ENCODE peak calls at places on chromosomes 13 and 19, in ten cellular contexts. F is uterus; V is HAP-1; K is skeletal muscle cell; P is CD4-positive, CD25-positive, alpha-beta regulatory T cell; G is lower leg skin; H is upper lobe of right lung; C is fibroblast of pulmonary artery; D is dorsolateral prefrontal cortex; L is mucosa of descending colon. T is an unnamed sample.
A peak's percentile ranks its signal among the peaks of the same experiment; 100 is the strongest.

GRCh38 chr13:108115739-108116138 is 99.6 kb downstream of the LIG4 start:
- DNase-seq in F (no peak), V (no peak), K (no peak), P (no peak), G (no peak), H (no peak), C (no peak), D (no peak), L (no peak), T (no peak)

GRCh38 chr13:26483546-26483945 is 73.9 kb upstream of the WASF3 start:
- DNase-seq in F (no peak), V (no peak), K (no peak), P (no peak), G (no peak), H (no peak), C (no peak), D (no peak), L (no peak), T (no peak)

GRCh38 chr13:101785858-101786257 is 333.4 kb downstream of the ITGBL1 start:
- DNase-seq in F (no peak), V (peak; percentile 7), K (no peak), P (no peak), G (no peak), H (no peak), C (peak; percentile 3), D (no peak), L (no peak), T (peak; percentile 2)

GRCh38 chr19:5091576-5092215 is 122.8 kb downstream of the KDM4B start:
- DNase-seq in F (peak; percentile 50), V (no peak), K (no peak), P (no peak), G (peak; percentile 22), H (no peak), C (no peak), D (no peak), L (no peak), T (no peak)

GRCh38 chr19:10892256-10892655 is 20.9 kb downstream of the CARM1 start:
- DNase-seq in F (no peak), V (no peak), K (no peak), P (no peak), G (no peak), H (no peak), C (no peak), D (no peak), L (no peak), T (no peak)

GRCh38 chr19:44737238-44738160 is 11.0 kb upstream of the BCL3 start:
- DNase-seq in F (no peak), V (no peak), K (peak; percentile 56), P (no peak), G (no peak), H (no peak), C (no peak), D (no peak), L (no peak), T (no peak)

GRCh38 chr13:48624858-48625257 is 28.9 kb upstream of the CYSLTR2 start:
- DNase-seq in F (peak; percentile 53), V (no peak), K (peak; percentile 4), P (no peak), G (no peak), H (no peak), C (peak; percentile 75), D (no peak), L (no peak), T (no peak)

GRCh38 chr19:10916602-10917001 is 11.8 kb downstream of the YIPF2 start:
- DNase-seq in F (no peak), V (no peak), K (no peak), P (no peak), G (no peak), H (no peak), C (no peak), D (no peak), L (no peak), T (no peak)

GRCh38 chr19:42568006-42568405 is 26.7 kb downstream of the CEACAM8 start:
- DNase-seq in F (no peak), V (no peak), K (no peak), P (no peak), G (no peak), H (no peak), C (no peak), D (no peak), L (no peak), T (no peak)

GRCh38 chr19:42571136-42571535 is 23.6 kb downstream of the CEACAM8 start:
- DNase-seq in F (no peak), V (no peak), K (no peak), P (no peak), G (no peak), H (no peak), C (no peak), D (no peak), L (no peak), T (no peak)

GRCh38 chr19:42563352-42564210 is 31.1 kb downstream of the CEACAM8 start:
- DNase-seq in F (no peak), V (peak; percentile 68), K (no peak), P (peak; percentile 17), G (no peak), H (no peak), C (peak; percentile 58), D (peak; percentile 42), L (no peak), T (peak; percentile 27)

GRCh38 chr19:42569193-42569592 is 25.5 kb downstream of the CEACAM8 start:
- DNase-seq in F (no peak), V (no peak), K (no peak), P (no peak), G (no peak), H (no peak), C (no peak), D (no peak), L (no peak), T (no peak)

GRCh38 chr19:42567567-42567966 is 27.2 kb downstream of the CEACAM8 start:
- DNase-seq in F (no peak), V (no peak), K (no peak), P (no peak), G (no peak), H (no peak), C (no peak), D (no peak), L (no peak), T (no peak)
- H3K4me3 ChIP-seq in F (no peak overlapping the region), V (no peak overlapping the region), K (no peak overlapping the region), P (no peak overlapping the region), G (no peak overlapping the region), H (no peak overlapping the region), C (no peak overlapping the region), D (no peak overlapping the region), L (no peak overlapping the region), T (no peak overlapping the region)

GRCh38 chr19:1102407-1103106 is 1.2 kb upstream of the GPX4 start:
- DNase-seq in F (peak; percentile 87), V (no peak), K (peak; percentile 99), P (no peak), G (peak; percentile 85), H (no peak), C (peak; percentile 99), D (no peak), L (peak; percentile 53), T (no peak)

GRCh38 chr19:1098177-1099051 is 3.2 kb upstream of the POLR2E start:
- DNase-seq in F (no peak), V (no peak), K (no peak), P (no peak), G (peak; percentile 64), H (peak; percentile 84), C (no peak), D (no peak), L (no peak), T (no peak)

GRCh38 chr19:1104452-1105216 is 840 bp downstream of the GPX4 start:
- DNase-seq in F (peak; percentile 70), V (peak; percentile 84), K (no peak), P (peak; percentile 71), G (no peak), H (peak; percentile 93), C (peak; percentile 72), D (peak; percentile 64), L (peak; percentile 89), T (peak; percentile 41)

GRCh38 chr19:1103691-1104451 is at the start of gene GPX4:
- DNase-seq in F (peak; percentile 99), V (peak; percentile 99), K (peak; percentile 98), P (peak; percentile 97), G (peak; percentile 98), H (peak; percentile 100), C (peak; percentile 100), D (peak; percentile 99), L (peak; percentile 99), T (peak; percentile 97)

GRCh38 chr19:1101337-1101698 is 2.5 kb upstream of the GPX4 start:
- DNase-seq in F (peak; percentile 69), V (no peak), K (no peak), P (no peak), G (no peak), H (no peak), C (no peak), D (no peak), L (no peak), T (no peak)
- H3K4me3 ChIP-seq in F (no peak overlapping the region), V (no peak overlapping the region), K (no peak overlapping the region), P (no peak overlapping the region), G (no peak overlapping the region), H (peak overlapping the region; percentile 36), C (peak overlapping the region; percentile 10), D (no peak overlapping the region), L (no peak overlapping the region), T (no peak overlapping the region)

GRCh38 chr13:99725644-99726043 is 224.4 kb downstream of the TM9SF2 start:
- DNase-seq in F (no peak), V (no peak), K (no peak), P (no peak), G (no peak), H (no peak), C (no peak), D (no peak), L (no peak), T (no peak)

GRCh38 chr13:99723847-99724246 is 222.6 kb downstream of the TM9SF2 start:
- DNase-seq in F (no peak), V (no peak), K (no peak), P (no peak), G (no peak), H (no peak), C (no peak), D (no peak), L (no peak), T (no peak)

GRCh38 chr13:99722931-99723330 is 221.7 kb downstream of the TM9SF2 start:
- DNase-seq in F (no peak), V (no peak), K (no peak), P (no peak), G (no peak), H (no peak), C (no peak), D (no peak), L (no peak), T (no peak)

GRCh38 chr13:99726261-99726894 is 225.1 kb downstream of the TM9SF2 start:
- DNase-seq in F (no peak), V (no peak), K (no peak), P (no peak), G (no peak), H (no peak), C (no peak), D (no peak), L (no peak), T (no peak)

GRCh38 chr13:99724633-99725517 is 223.6 kb downstream of the TM9SF2 start:
- DNase-seq in F (no peak), V (no peak), K (no peak), P (no peak), G (no peak), H (no peak), C (no peak), D (no peak), L (no peak), T (no peak)
- H3K4me3 ChIP-seq in F (no peak overlapping the region), V (no peak overlapping the region), K (no peak overlapping the region), P (no peak overlapping the region), G (no peak overlapping the region), H (no peak overlapping the region), C (no peak overlapping the region), D (no peak overlapping the region), L (no peak overlapping the region), T (no peak overlapping the region)

DNA sequence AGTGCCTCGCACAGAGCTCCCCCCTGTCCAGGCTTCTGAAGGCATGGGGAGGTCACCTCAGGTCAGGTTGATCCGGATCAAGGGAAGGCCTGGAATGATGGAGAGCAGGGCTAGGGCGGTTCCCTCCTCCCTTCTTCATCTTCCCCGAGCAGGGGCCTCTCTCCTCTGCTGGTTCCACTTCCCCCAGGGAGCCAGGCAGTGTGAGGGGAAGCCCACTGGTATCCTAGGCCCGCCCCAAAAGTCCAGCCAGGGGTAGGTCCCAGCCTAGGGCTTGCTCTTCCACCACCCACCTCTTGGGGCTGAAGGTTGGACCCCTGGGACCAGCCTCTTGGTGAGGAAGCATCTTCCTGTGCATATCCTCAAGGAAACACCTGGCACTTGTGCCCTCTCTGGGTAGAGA is 16.4 kb upstream of the PRR19 start:
- DNase-seq in F (no peak), V (no peak), K (no peak), P (no peak), G (no peak), H (no peak), C (no peak), D (no peak), L (no peak), T (no peak)
- H3K4me3 ChIP-seq in F (peak overlapping the region; percentile 74), V (peak overlapping the region; percentile 56), K (peak overlapping the region; percentile 81), P (peak overlapping the region; percentile 60), G (no peak overlapping the region), H (peak overlapping the region; percentile 61), C (peak overlapping the region; percentile 76), D (peak overlapping the region; percentile 80), L (no peak overlapping the region), T (peak overlapping the region; percentile 76)

T was measured in Jurkat, Clone E6-1.